ENCODE peak calls at places on chromosomes 12 and 14, in five cellular contexts. One of them, this sample, is unnamed. For H3K36me3, the result is how much of the 10 kb centered on the place peaks cover.

GRCh38 chr12:72574138-72574537 is 302.0 kb downstream of the TRHDE start:
- DNase-seq in PC-3: peak
- DNase-seq in heart right ventricle: no peak
- DNase-seq in MM.1S: no peak
- DNase-seq in psoas muscle: no peak
- DNase-seq in this sample: no peak

GRCh38 chr12:121466800-121467637 is 67.1 kb downstream of the RNF34 start:
- DNase-seq in PC-3: peak
- DNase-seq in heart right ventricle: peak
- DNase-seq in MM.1S: peak
- DNase-seq in psoas muscle: peak
- DNase-seq in this sample: peak

GRCh38 chr12:22100952-22101748 is 55.1 kb downstream of the CMAS start:
- DNase-seq in MM.1S: peak
- DNase-seq in PC-3: peak
- DNase-seq in heart right ventricle: no peak
- DNase-seq in psoas muscle: no peak
- DNase-seq in this sample: no peak

GRCh38 chr14:104436741-104437701 is 142.5 kb upstream of the C14orf180 start:
- DNase-seq in MM.1S: no peak
- DNase-seq in psoas muscle: peak
- DNase-seq in heart right ventricle: peak
- DNase-seq in PC-3: no peak
- DNase-seq in this sample: peak

GRCh38 chr12:59459966-59460365 is 135.9 kb upstream of the SLC16A7 start:
- DNase-seq in MM.1S: no peak
- DNase-seq in heart right ventricle: no peak
- DNase-seq in PC-3: peak
- DNase-seq in psoas muscle: no peak
- DNase-seq in this sample: no peak

GRCh38 chr12:64560395-64561301 is 49.6 kb upstream of the RASSF3 start:
- DNase-seq in heart right ventricle: no peak
- DNase-seq in psoas muscle: no peak
- DNase-seq in MM.1S: no peak
- DNase-seq in PC-3: peak
- DNase-seq in this sample: no peak

GRCh38 chr14:100865682-100866591 is 37.6 kb downstream of the RTL1 start:
- DNase-seq in heart right ventricle: no peak
- DNase-seq in MM.1S: no peak
- DNase-seq in psoas muscle: peak
- DNase-seq in PC-3: no peak
- DNase-seq in this sample: no peak

GRCh38 chr12:4137015-4137414 is 136.5 kb upstream of the CCND2 start:
- DNase-seq in psoas muscle: no peak
- DNase-seq in heart right ventricle: no peak
- DNase-seq in PC-3: no peak
- DNase-seq in MM.1S: no peak
- DNase-seq in this sample: no peak

GRCh38 chr14:61965030-61965745 is 203.0 kb downstream of the SNAPC1 start:
- DNase-seq in psoas muscle: no peak
- DNase-seq in PC-3: peak
- DNase-seq in heart right ventricle: no peak
- DNase-seq in MM.1S: no peak
- DNase-seq in this sample: no peak

GRCh38 chr14:94685681-94686485 is 73.7 kb downstream of the SERPINA3 start:
- DNase-seq in PC-3: no peak
- DNase-seq in heart right ventricle: no peak
- DNase-seq in MM.1S: no peak
- DNase-seq in psoas muscle: no peak
- DNase-seq in this sample: no peak

GRCh38 chr12:106764738-106765137 is 9.7 kb upstream of the RIC8B start:
- DNase-seq in PC-3: no peak
- DNase-seq in heart right ventricle: no peak
- DNase-seq in psoas muscle: no peak
- DNase-seq in MM.1S: no peak
- DNase-seq in this sample: no peak

GRCh38 chr12:108364879-108365278 is 25.8 kb upstream of the CMKLR1 start:
- DNase-seq in psoas muscle: no peak
- DNase-seq in MM.1S: no peak
- DNase-seq in PC-3: no peak
- DNase-seq in heart right ventricle: no peak
- DNase-seq in this sample: no peak

GRCh38 chr12:25958254-25959068 is at the start of gene RASSF8:
- DNase-seq in MM.1S: peak
- DNase-seq in heart right ventricle: peak
- DNase-seq in PC-3: peak
- DNase-seq in psoas muscle: peak
- DNase-seq in this sample: peak

GRCh38 chr14:92040431-92041040 is 677 bp upstream of the TRIP11 start:
- DNase-seq in psoas muscle: no peak
- DNase-seq in heart right ventricle: no peak
- DNase-seq in PC-3: peak
- DNase-seq in MM.1S: peak
- DNase-seq in this sample: no peak

GRCh38 chr12:58915634-58916033 is 4.7 kb downstream of the LRIG3 start:
- DNase-seq in MM.1S: no peak
- DNase-seq in PC-3: peak
- DNase-seq in heart right ventricle: peak
- DNase-seq in psoas muscle: no peak
- DNase-seq in this sample: no peak

GRCh38 chr14:69848903-69849391 is 30.3 kb upstream of the SMOC1 start:
- DNase-seq in heart right ventricle: no peak
- DNase-seq in PC-3: no peak
- DNase-seq in MM.1S: no peak
- DNase-seq in psoas muscle: peak
- DNase-seq in this sample: no peak

GRCh38 chr12:28086521-28086920 is 103.7 kb upstream of the CCDC91 start:
- DNase-seq in MM.1S: peak
- DNase-seq in psoas muscle: no peak
- DNase-seq in heart right ventricle: no peak
- DNase-seq in PC-3: no peak
- DNase-seq in this sample: no peak

GRCh38 chr14:93200553-93200952 is 6.3 kb downstream of the GON7 start:
- DNase-seq in PC-3: no peak
- DNase-seq in psoas muscle: no peak
- DNase-seq in heart right ventricle: no peak
- DNase-seq in MM.1S: no peak
- DNase-seq in this sample: peak

GRCh38 chr12:125773033-125773432 is 707.8 kb downstream of the AACS start:
- DNase-seq in PC-3: peak
- DNase-seq in psoas muscle: no peak
- DNase-seq in heart right ventricle: no peak
- DNase-seq in MM.1S: peak
- DNase-seq in this sample: no peak

GRCh38 chr14:69610859-69611263 is 535 bp upstream of the SUSD6 start:
- DNase-seq in psoas muscle: no peak
- DNase-seq in MM.1S: no peak
- DNase-seq in heart right ventricle: no peak
- DNase-seq in PC-3: peak
- DNase-seq in this sample: no peak

GRCh38 chr12:25960176-25960575 is 1.7 kb downstream of the RASSF8 start:
- DNase-seq in heart right ventricle: no peak
- DNase-seq in PC-3: peak
- DNase-seq in psoas muscle: no peak
- DNase-seq in MM.1S: peak
- DNase-seq in this sample: no peak

GRCh38 chr14:81235096-81235495 is 14.3 kb upstream of the GTF2A1 start:
- DNase-seq in MM.1S: no peak
- DNase-seq in heart right ventricle: no peak
- DNase-seq in PC-3: no peak
- DNase-seq in psoas muscle: no peak
- DNase-seq in this sample: no peak

GRCh38 chr12:50107416-50108268 is 3.8 kb downstream of the GPD1 start:
- DNase-seq in MM.1S: no peak
- DNase-seq in PC-3: no peak
- DNase-seq in psoas muscle: no peak
- DNase-seq in heart right ventricle: no peak
- DNase-seq in this sample: no peak

GRCh38 chr12:13472690-13473089 is 276.2 kb downstream of the EMP1 start:
- DNase-seq in heart right ventricle: no peak
- DNase-seq in psoas muscle: no peak
- DNase-seq in MM.1S: peak
- DNase-seq in PC-3: peak
- DNase-seq in this sample: no peak

GRCh38 chr12:14970467-14970866 is 2.4 kb upstream of the PDE6H start:
- DNase-seq in heart right ventricle: no peak
- DNase-seq in psoas muscle: no peak
- DNase-seq in MM.1S: no peak
- DNase-seq in PC-3: no peak
- DNase-seq in this sample: no peak

GRCh38 chr12:105229446-105229845 is 6.5 kb downstream of the APPL2 start:
- DNase-seq in heart right ventricle: no peak
- DNase-seq in PC-3: no peak
- DNase-seq in psoas muscle: no peak
- DNase-seq in MM.1S: no peak
- DNase-seq in this sample: no peak

GRCh38 chr12:100794441-100795192 is at the start of gene ANO4:
- DNase-seq in MM.1S: no peak
- DNase-seq in psoas muscle: no peak
- DNase-seq in PC-3: no peak
- DNase-seq in heart right ventricle: no peak
- DNase-seq in this sample: no peak

GRCh38 chr14:21070610-21071224 is 613 bp downstream of the ARHGEF40 start:
- DNase-seq in MM.1S: no peak
- DNase-seq in PC-3: no peak
- DNase-seq in psoas muscle: peak
- DNase-seq in heart right ventricle: peak
- DNase-seq in this sample: no peak

DNA sequence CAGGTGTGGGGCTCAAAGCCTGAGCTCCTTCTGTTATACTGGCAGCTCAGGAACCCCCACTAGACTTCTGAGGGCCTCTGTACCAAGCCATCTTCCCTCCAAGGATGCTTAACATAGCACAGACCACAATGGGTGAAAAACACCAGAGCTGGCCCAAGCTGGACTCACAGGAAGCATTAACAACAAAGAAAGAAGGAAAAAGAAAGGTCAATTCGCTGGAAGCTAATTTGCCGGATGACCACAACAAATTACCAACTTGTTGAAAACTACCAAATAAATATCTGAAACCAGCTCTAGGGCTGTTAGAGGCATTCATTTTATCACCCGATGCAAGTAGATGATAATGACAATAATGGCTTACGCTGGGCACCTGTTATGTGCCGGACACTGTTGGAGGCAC is 48.7 kb downstream of the RBM19 start:
- DNase-seq in PC-3: no peak
- DNase-seq in MM.1S: no peak
- DNase-seq in heart right ventricle: no peak
- DNase-seq in psoas muscle: no peak
- DNase-seq in this sample: no peak
- H3K36me3 ChIP-seq in PC-3: under half
- H3K36me3 ChIP-seq in MM.1S: under half
- H3K36me3 ChIP-seq in heart right ventricle: under half
- H3K36me3 ChIP-seq in psoas muscle: under half
- H3K36me3 ChIP-seq in this sample: under half

DNA sequence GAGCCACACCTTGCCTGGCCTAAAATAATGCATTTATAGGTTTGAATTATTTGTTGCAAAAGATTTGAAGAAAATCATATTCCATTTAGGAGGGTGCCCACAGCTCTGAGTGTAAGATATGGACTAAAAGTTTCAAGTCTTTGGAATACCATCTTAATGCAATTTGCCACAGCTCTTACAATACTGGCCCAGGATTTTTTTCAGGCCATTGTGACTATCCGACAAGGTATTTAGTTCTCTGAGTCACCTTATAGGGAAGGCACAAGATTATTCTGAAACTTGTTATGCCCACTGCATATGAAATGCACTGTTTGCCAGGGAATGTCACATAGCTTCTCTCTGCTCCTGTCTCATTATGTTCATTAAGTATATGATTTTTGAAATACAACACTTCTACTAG is 29.6 kb upstream of the SLC6A13 start:
- DNase-seq in heart right ventricle: no peak
- DNase-seq in MM.1S: no peak
- DNase-seq in psoas muscle: no peak
- DNase-seq in PC-3: no peak
- DNase-seq in this sample: no peak
- H3K36me3 ChIP-seq in heart right ventricle: under half
- H3K36me3 ChIP-seq in MM.1S: under half
- H3K36me3 ChIP-seq in psoas muscle: under half
- H3K36me3 ChIP-seq in PC-3: under half
- H3K36me3 ChIP-seq in this sample: under half

GRCh38 chr12:131940121-131940520 is 9.6 kb upstream of the EP400 start:
- DNase-seq in PC-3: no peak
- DNase-seq in psoas muscle: peak
- DNase-seq in MM.1S: no peak
- DNase-seq in heart right ventricle: no peak
- DNase-seq in this sample: no peak
- H3K36me3 ChIP-seq in PC-3: under half
- H3K36me3 ChIP-seq in psoas muscle: under half
- H3K36me3 ChIP-seq in MM.1S: under half
- H3K36me3 ChIP-seq in heart right ventricle: under half
- H3K36me3 ChIP-seq in this sample: under half

DNA sequence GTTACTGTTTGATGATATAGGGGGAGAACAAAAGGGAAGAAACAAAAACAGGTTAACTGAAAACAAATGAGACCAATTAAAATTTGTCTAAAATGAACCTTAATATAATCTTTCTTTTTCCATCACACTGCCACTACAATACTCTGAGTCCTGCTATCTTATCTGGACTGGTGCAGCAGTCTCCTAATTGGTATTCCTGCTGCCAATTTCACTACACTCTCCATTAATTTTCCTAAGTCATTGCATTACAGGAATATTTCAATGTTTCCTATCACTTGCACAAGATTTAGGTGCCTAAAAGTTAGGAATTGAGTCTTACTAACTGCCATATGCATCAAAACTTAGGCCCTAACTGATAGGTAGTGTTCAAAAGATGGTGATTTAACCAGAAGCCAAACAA is 884.9 kb upstream of the MGAT4C start:
- DNase-seq in psoas muscle: no peak
- DNase-seq in heart right ventricle: no peak
- DNase-seq in MM.1S: no peak
- DNase-seq in PC-3: no peak
- DNase-seq in this sample: no peak
- H3K36me3 ChIP-seq in psoas muscle: under half
- H3K36me3 ChIP-seq in heart right ventricle: under half
- H3K36me3 ChIP-seq in MM.1S: under half
- H3K36me3 ChIP-seq in PC-3: under half
- H3K36me3 ChIP-seq in this sample: under half

This sample was measured in lung.